ENCODE peak calls at places on chromosomes 3 and 15, in six cellular contexts. A is AG09309, O is GM12865, J is epithelial cell of esophagus, M is BE2C, Q is fibroblast of pulmonary artery. S is an unnamed sample.

GRCh38 chr15:82177291-82178010 is 85.1 kb downstream of the EFL1 start:
- DNase-seq in A (peak), O (peak), J (peak), M (no peak), Q (peak), S (no peak)

GRCh38 chr15:35117508-35118280 is 32.6 kb upstream of the NANOGP8 start:
- DNase-seq in A (no peak), O (no peak), J (no peak), M (no peak), Q (no peak), S (no peak)

GRCh38 chr3:46538803-46539442 is 27.2 kb downstream of the LRRC2 start:
- DNase-seq in A (no peak), O (peak), J (no peak), M (no peak), Q (peak), S (peak)

GRCh38 chr15:64247906-64248541 is 85.2 kb upstream of the PPIB start:
- DNase-seq in A (peak), O (peak), J (peak), M (no peak), Q (peak), S (no peak)

GRCh38 chr15:51642696-51643095 is 20.1 kb upstream of the DMXL2 start:
- DNase-seq in A (no peak), O (no peak), J (peak), M (no peak), Q (no peak), S (no peak)

GRCh38 chr3:178223876-178224275 is 312.4 kb upstream of the KCNMB2 start:
- DNase-seq in A (no peak), O (no peak), J (peak), M (no peak), Q (peak), S (no peak)

GRCh38 chr3:46110701-46111493 is 83.6 kb upstream of the XCR1 start:
- DNase-seq in A (peak), O (peak), J (peak), M (peak), Q (peak), S (no peak)

GRCh38 chr3:60053518-60054265 is 1003.9 kb upstream of the CFAP20DC start:
- DNase-seq in A (no peak), O (no peak), J (peak), M (no peak), Q (no peak), S (no peak)

GRCh38 chr3:55571913-55572312 is 84.8 kb upstream of the WNT5A start:
- DNase-seq in A (no peak), O (no peak), J (peak), M (no peak), Q (peak), S (no peak)

GRCh38 chr3:17632401-17633100 is 109.9 kb downstream of the TBC1D5 start:
- DNase-seq in A (no peak), O (peak), J (peak), M (no peak), Q (peak), S (no peak)

GRCh38 chr15:79970921-79971434 is at the start of gene BCL2A1:
- DNase-seq in A (peak), O (peak), J (peak), M (no peak), Q (peak), S (no peak)

GRCh38 chr15:41473418-41473817 is 20.3 kb upstream of the ITPKA start:
- DNase-seq in A (no peak), O (no peak), J (no peak), M (no peak), Q (no peak), S (no peak)

GRCh38 chr3:25664066-25664809 is 469 bp downstream of the TOP2B start:
- DNase-seq in A (no peak), O (no peak), J (peak), M (peak), Q (peak), S (peak)

GRCh38 chr3:46293991-46294833 is 52.0 kb downstream of the CCR3 start:
- DNase-seq in A (no peak), O (peak), J (no peak), M (no peak), Q (no peak), S (no peak)

GRCh38 chr3:8500208-8500961 is 1.2 kb upstream of the LMCD1 start:
- DNase-seq in A (no peak), O (no peak), J (peak), M (peak), Q (peak), S (no peak)

GRCh38 chr3:65732060-65732933 is 306.4 kb downstream of the MAGI1 start:
- DNase-seq in A (peak), O (peak), J (peak), M (peak), Q (peak), S (no peak)

GRCh38 chr3:149886957-149887356 is 73.9 kb downstream of the RNF13 start:
- DNase-seq in A (no peak), O (no peak), J (no peak), M (peak), Q (no peak), S (no peak)

GRCh38 chr3:13022348-13023250 is 50.6 kb downstream of the IQSEC1 start:
- DNase-seq in A (peak), O (peak), J (no peak), M (peak), Q (peak), S (peak)

GRCh38 chr15:80560601-80561025 is 134.5 kb upstream of the ABHD17C start:
- DNase-seq in A (no peak), O (no peak), J (no peak), M (no peak), Q (no peak), S (peak)

GRCh38 chr3:129013491-129013891 is 12.4 kb downstream of the EFCC1 start:
- DNase-seq in A (no peak), O (no peak), J (no peak), M (no peak), Q (no peak), S (no peak)

GRCh38 chr15:73357999-73358665 is 10.6 kb downstream of the HCN4 start:
- DNase-seq in A (no peak), O (no peak), J (no peak), M (no peak), Q (no peak), S (no peak)

GRCh38 chr3:46970391-46971091 is 6.0 kb downstream of the CCDC12 start:
- DNase-seq in A (no peak), O (no peak), J (no peak), M (no peak), Q (no peak), S (no peak)

GRCh38 chr3:2354702-2355101 is 256.0 kb downstream of the CNTN4 start:
- DNase-seq in A (no peak), O (no peak), J (peak), M (peak), Q (peak), S (no peak)

GRCh38 chr15:40424483-40425115 is 16.2 kb upstream of the BAHD1 start:
- DNase-seq in A (no peak), O (no peak), J (no peak), M (no peak), Q (no peak), S (no peak)

GRCh38 chr15:40418126-40418525 is 12.5 kb downstream of the IVD start:
- DNase-seq in A (no peak), O (no peak), J (no peak), M (no peak), Q (no peak), S (no peak)

GRCh38 chr15:40420793-40421192 is 15.2 kb downstream of the IVD start:
- DNase-seq in A (no peak), O (no peak), J (peak), M (no peak), Q (no peak), S (no peak)

GRCh38 chr15:40420071-40420713 is 14.6 kb downstream of the IVD start:
- DNase-seq in A (no peak), O (no peak), J (no peak), M (peak), Q (no peak), S (no peak)

DNA sequence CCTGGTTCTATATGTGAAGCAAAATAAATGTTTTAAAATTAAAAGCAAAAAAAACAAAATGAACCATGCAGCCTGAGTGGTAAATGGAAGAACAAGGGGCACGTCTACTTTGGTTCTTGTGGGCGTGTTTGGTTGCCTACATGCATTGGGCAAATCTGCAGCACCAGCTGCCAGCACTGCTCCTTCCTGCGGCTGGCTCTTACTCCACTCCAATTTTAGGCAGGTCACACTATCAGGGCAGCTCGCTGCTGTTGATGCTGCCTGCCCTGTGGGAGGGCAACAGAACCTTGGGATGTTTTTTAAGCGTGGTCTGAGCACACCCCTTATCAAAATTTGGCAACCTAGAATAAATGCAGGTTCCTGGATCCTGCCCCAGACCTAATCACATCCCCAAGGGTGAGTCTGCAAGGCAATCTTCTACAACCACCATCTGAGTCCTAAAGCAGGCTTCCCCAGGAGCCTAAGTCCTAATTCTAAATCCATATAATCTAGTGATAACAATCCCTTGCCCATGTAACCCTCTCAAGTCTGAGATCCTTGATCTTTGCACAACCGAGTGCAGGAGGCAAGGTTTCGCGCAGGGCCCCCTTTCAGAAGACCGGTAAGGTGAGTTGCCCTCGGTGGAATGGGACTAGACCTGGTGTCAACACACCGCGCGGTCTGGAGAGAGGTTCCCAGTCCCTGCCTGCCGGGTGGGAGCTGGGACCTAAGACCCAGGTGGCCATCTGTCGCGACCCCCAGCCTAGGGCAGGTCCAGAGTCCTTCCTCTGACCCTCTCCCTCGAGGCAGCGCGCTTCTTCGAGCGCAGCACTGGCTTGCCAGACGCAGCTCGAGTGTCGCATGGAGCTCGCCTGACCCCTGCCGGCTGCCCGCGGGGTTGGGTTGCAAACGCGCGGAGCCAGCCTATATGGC is 15.9 kb downstream of the IVD start:
- DNase-seq in A (no peak), O (peak), J (peak), M (peak), Q (peak), S (peak)
- TF ChIP-seq CTCF in A (peak), O (peak), J (peak), M (peak), Q (peak), S (peak)

GRCh38 chr3:58783845-58784244 is 117.3 kb upstream of the FAM3D start:
- DNase-seq in A (no peak), O (no peak), J (no peak), M (no peak), Q (no peak), S (no peak)
- TF ChIP-seq CTCF in A (no peak), O (no peak), J (no peak), M (no peak), Q (no peak), S (no peak)

GRCh38 chr3:4099607-4100006 is 203.6 kb upstream of the SETMAR start:
- DNase-seq in A (no peak), O (no peak), J (no peak), M (no peak), Q (no peak), S (no peak)
- TF ChIP-seq CTCF in A (no peak), O (no peak), J (no peak), M (no peak), Q (no peak), S (no peak)

DNA sequence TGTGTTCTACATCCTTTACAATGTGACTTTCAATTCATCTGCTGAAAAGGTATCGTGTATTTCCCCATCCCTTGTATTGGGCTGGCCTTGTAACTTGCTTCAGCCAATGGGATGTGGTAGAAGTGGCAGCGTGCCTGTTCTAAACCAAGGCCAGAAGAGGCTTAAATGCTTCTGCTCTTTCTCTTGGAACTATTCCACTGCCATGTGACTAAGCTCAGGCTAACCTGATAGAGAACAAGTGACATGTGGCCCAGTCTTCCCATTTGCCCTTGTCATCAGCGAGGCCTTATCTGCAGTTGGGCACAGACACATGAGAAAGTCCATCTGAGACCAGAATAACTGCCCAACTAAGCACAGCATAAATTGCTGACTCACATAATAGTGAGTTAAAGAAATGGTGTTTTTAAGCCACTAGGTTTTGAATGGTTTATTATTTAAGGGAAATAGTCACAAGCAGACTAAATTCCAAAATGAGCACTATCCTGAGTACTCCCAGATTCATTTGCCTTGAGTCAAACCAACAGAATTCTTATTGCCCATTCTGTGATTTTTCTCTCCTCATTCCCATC is 230.2 kb downstream of the CPNE4 start:
- DNase-seq in A (no peak), O (no peak), J (no peak), M (peak), Q (peak), S (no peak)
- TF ChIP-seq CTCF in A (no peak), O (no peak), J (no peak), M (no peak), Q (no peak), S (no peak)